ENCODE peak calls at places on chromosomes 11 and 22, in eight cellular contexts. E is heart left ventricle; M is foreskin fibroblast; H is stimulated activated CD4-positive, alpha-beta T cell treated with anti-CD3 and anti-CD28 coated beads, Interleukin-12 subunit alpha, Interleukin-12 subunit beta, amount 100 ng/mL, for 24 hours; Q is NCI-H187 treated with DMSO at 0.1 percent for 48 hours; X is activated gamma-delta T cell treated with Interleukin-2 at 50 U/mL for 16 hours; N is immature natural killer cell; I is Right ventricle myocardium inferior. S is an unnamed sample.

GRCh38 chr11:79212711-79213110 is 228.1 kb downstream of the TENM4 start:
- DNase-seq in E (no peak), M (no peak), H (no peak), Q (no peak), X (no peak), N (no peak), I (no peak), S (no peak)

GRCh38 chr22:17435375-17435774 is 66.1 kb downstream of the CECR2 start:
- DNase-seq in E (no peak), M (no peak), H (no peak), Q (no peak), X (no peak), N (no peak), I (no peak), S (no peak)

GRCh38 chr11:64877390-64878222 is 815 bp downstream of the EHD1 start:
- DNase-seq in E (no peak), M (no peak), H (no peak), Q (no peak), X (no peak), N (no peak), I (peak), S (no peak)

GRCh38 chr22:17267661-17268330 is 48.6 kb upstream of the ADA2 start:
- DNase-seq in E (no peak), M (no peak), H (no peak), Q (no peak), X (no peak), N (no peak), I (no peak), S (no peak)

GRCh38 chr11:76791861-76792260 is 8.7 kb downstream of the TSKU start:
- DNase-seq in E (no peak), M (peak), H (no peak), Q (no peak), X (no peak), N (no peak), I (no peak), S (no peak)

GRCh38 chr22:32329202-32329645 is 28.4 kb upstream of the RFPL3 start:
- DNase-seq in E (no peak), M (no peak), H (no peak), Q (no peak), X (no peak), N (no peak), I (peak), S (no peak)

GRCh38 chr11:12845739-12846358 is 163.3 kb upstream of the RASSF10 start:
- DNase-seq in E (peak), M (peak), H (no peak), Q (peak), X (no peak), N (no peak), I (no peak), S (no peak)

GRCh38 chr22:41659941-41660340 is 28.7 kb downstream of the SNU13 start:
- DNase-seq in E (peak), M (no peak), H (no peak), Q (no peak), X (no peak), N (no peak), I (no peak), S (no peak)

GRCh38 chr11:32960553-32961164 is 55.0 kb upstream of the DEPDC7 start:
- DNase-seq in E (no peak), M (peak), H (no peak), Q (no peak), X (no peak), N (peak), I (no peak), S (peak)

GRCh38 chr11:43868852-43869567 is 11.6 kb upstream of the ALKBH3 start:
- DNase-seq in E (no peak), M (peak), H (no peak), Q (no peak), X (peak), N (peak), I (no peak), S (no peak)

GRCh38 chr11:65251476-65251875 is 10.3 kb upstream of the POLA2 start:
- DNase-seq in E (no peak), M (no peak), H (no peak), Q (no peak), X (no peak), N (no peak), I (no peak), S (peak)

GRCh38 chr11:64935634-64936081 is at the start of gene GPHA2:
- DNase-seq in E (no peak), M (no peak), H (no peak), Q (no peak), X (no peak), N (no peak), I (no peak), S (no peak)

GRCh38 chr22:25149014-25149413 is 50.6 kb upstream of the CRYBB3 start:
- DNase-seq in E (no peak), M (no peak), H (no peak), Q (no peak), X (no peak), N (no peak), I (no peak), S (no peak)

GRCh38 chr11:59574467-59574866 is 41.1 kb downstream of the OSBP start:
- DNase-seq in E (no peak), M (peak), H (no peak), Q (no peak), X (no peak), N (no peak), I (no peak), S (no peak)

GRCh38 chr11:114256176-114256897 is 39.9 kb upstream of the NNMT start:
- DNase-seq in E (no peak), M (no peak), H (no peak), Q (no peak), X (no peak), N (no peak), I (no peak), S (no peak)

GRCh38 chr22:26573026-26573662 is 16.8 kb downstream of the TPST2 start:
- DNase-seq in E (peak), M (peak), H (no peak), Q (no peak), X (no peak), N (no peak), I (peak), S (no peak)

GRCh38 chr22:38353142-38353629 is 36.0 kb upstream of the CSNK1E start:
- DNase-seq in E (peak), M (peak), H (peak), Q (no peak), X (peak), N (peak), I (peak), S (peak)

GRCh38 chr11:96472085-96472484 is 82.3 kb downstream of the JRKL start:
- DNase-seq in E (no peak), M (no peak), H (no peak), Q (no peak), X (no peak), N (no peak), I (no peak), S (no peak)